ENCODE peak calls at places on chromosomes 4 and X, in five cellular contexts. N is A549, L is HepG2, Z is GM12878, J is endothelial cell of umbilical vein. D is an unnamed sample.

GRCh38 chr4:39067451-39067850 is 5.4 kb downstream of the KLHL5 start:
- DNase-seq in J (no peak), Z (no peak), N (no peak), L (no peak), D (no peak)

GRCh38 chrX:131709553-131709952 is 165.7 kb downstream of the OR13H1 start:
- DNase-seq in L (no peak), Z (no peak), J (no peak), N (no peak), D (no peak)

GRCh38 chr4:56506110-56506705 is 617 bp downstream of the ARL9 start:
- DNase-seq in J (peak; percentile 21), Z (no peak), L (no peak), N (no peak), D (no peak)

GRCh38 chrX:95290455-95290854 is 1394.2 kb upstream of the DIAPH2 start:
- DNase-seq in Z (no peak), J (no peak), L (no peak), N (no peak), D (no peak)

GRCh38 chr4:2298548-2298991 is 36.7 kb upstream of the MXD4 start:
- DNase-seq in L (no peak), J (no peak), Z (no peak), N (no peak), D (no peak)

GRCh38 chr4:105440890-105441289 is 33.0 kb downstream of the PPA2 start:
- DNase-seq in L (no peak), N (no peak), Z (no peak), J (no peak), D (no peak)

GRCh38 chr4:133997440-133997839 is 204.1 kb downstream of the PABPC4L start:
- DNase-seq in L (no peak), J (no peak), N (no peak), Z (no peak), D (no peak)

GRCh38 chrX:87003031-87003430 is 514.6 kb upstream of the KLHL4 start:
- DNase-seq in N (no peak), J (no peak), Z (no peak), L (no peak), D (no peak)

GRCh38 chr4:57043304-57044251 is 64.9 kb downstream of the POLR2B start:
- DNase-seq in Z (no peak), J (peak; percentile 82), L (no peak), N (no peak), D (no peak)

GRCh38 chr4:152936446-152937279 is 540 bp downstream of the FHDC1 start:
- DNase-seq in L (no peak), Z (no peak), J (peak; percentile 21), N (peak; percentile 18), D (peak; percentile 14)

GRCh38 chr4:132737344-132737743 is 411.8 kb upstream of the PCDH10 start:
- DNase-seq in N (peak; percentile 2), J (no peak), L (no peak), Z (no peak), D (no peak)

GRCh38 chrX:34868633-34869032 is 74.0 kb upstream of the FAM47B start:
- DNase-seq in L (no peak), Z (no peak), J (no peak), N (no peak), D (no peak)

DNA sequence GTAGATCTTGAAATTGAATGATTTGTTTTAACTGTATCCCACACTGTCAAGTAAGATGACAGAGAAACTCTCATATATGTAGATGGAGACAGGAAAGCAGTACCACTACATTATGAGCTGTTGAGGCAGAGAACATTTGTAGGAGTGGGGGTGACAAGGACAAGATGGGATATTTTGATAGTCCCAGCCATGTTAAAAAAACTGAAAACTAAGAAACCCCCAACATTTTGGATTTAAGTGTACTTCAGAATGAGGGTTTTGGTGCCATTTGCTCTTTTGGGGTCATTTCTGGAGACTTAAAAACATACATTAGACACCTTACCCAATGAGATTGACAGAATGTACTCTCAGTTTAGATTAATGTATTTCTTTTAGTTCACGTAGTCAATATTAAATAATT is 149.9 kb upstream of the SLC4A4 start:
- DNase-seq in L (no peak), N (no peak), J (no peak), Z (no peak), D (no peak)
- H3K4me3 ChIP-seq in L (no peak overlapping the region), N (no peak overlapping the region), J (no peak overlapping the region), Z (no peak overlapping the region), D (no peak overlapping the region)

GRCh38 chrX:136251042-136251991 is at the start of gene MAP7D3:
- DNase-seq in J (peak; percentile 29), L (no peak), Z (no peak), N (peak; percentile 69), D (peak; percentile 70)
- TF ChIP-seq MYC in J (no peak), L (no peak), Z (no peak), N (no peak), D (no peak)

GRCh38 chr4:26326791-26327190 is 6.0 kb downstream of the RBPJ start:
- DNase-seq in L (no peak), N (no peak), J (no peak), Z (no peak), D (peak; percentile 34)

GRCh38 chr4:26334366-26334765 is 13.6 kb downstream of the RBPJ start:
- DNase-seq in L (no peak), J (no peak), Z (no peak), N (no peak), D (peak; percentile 77)

GRCh38 chr4:26331380-26331945 is 10.6 kb downstream of the RBPJ start:
- DNase-seq in L (no peak), Z (no peak), N (no peak), J (no peak), D (peak; percentile 41)

GRCh38 chr4:26330186-26330787 is 9.5 kb downstream of the RBPJ start:
- DNase-seq in J (peak; percentile 74), N (peak; percentile 55), Z (no peak), L (peak; percentile 64), D (peak; percentile 79)

DNA sequence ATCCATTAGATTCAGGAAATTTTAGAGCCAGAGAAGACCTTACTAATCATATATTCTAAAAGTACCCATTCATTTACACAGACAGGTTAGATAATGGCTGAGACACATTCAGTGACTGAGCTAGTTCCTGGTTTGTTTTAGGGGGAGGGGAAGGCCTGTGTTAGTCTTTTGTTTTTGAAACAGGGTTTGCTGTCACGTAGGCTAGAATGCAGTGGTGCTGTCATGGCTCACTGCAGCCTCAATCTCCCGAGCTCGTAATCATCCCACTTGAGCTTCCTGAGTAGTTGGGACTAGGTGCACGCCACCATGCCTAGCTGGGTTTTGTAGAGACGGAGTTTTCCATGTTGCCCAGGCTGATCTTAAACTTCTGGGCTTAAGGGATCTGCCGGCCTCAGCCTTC is 10.1 kb downstream of the RBPJ start:
- DNase-seq in Z (no peak), J (no peak), L (peak; percentile 21), N (no peak), D (no peak)
- H3K4me3 ChIP-seq in Z (no peak overlapping the region), J (no peak overlapping the region), L (no peak overlapping the region), N (no peak overlapping the region), D (no peak overlapping the region)

GRCh38 chr4:5078015-5078414 is 26.7 kb downstream of the STK32B start:
- DNase-seq in N (no peak), J (no peak), L (no peak), Z (no peak), D (peak; percentile 30)

GRCh38 chr4:5082381-5082780 is 31.1 kb downstream of the STK32B start:
- DNase-seq in N (no peak), J (peak; percentile 33), L (no peak), Z (no peak), D (no peak)

GRCh38 chr4:5081441-5081999 is 30.2 kb downstream of the STK32B start:
- DNase-seq in J (no peak), N (no peak), Z (no peak), L (no peak), D (no peak)

GRCh38 chr4:5084911-5085475 is 33.7 kb downstream of the STK32B start:
- DNase-seq in N (no peak), J (peak; percentile 71), L (no peak), Z (no peak), D (no peak)

GRCh38 chr4:5079581-5079980 is 28.3 kb downstream of the STK32B start:
- DNase-seq in Z (no peak), N (no peak), J (peak; percentile 53), L (no peak), D (no peak)
- TF ChIP-seq MYC in Z (no peak), N (no peak), J (no peak), L (no peak), D (no peak)